ENCODE peak calls at places on chromosomes 1 and 21, in six cellular contexts. K is lower lobe of right lung, Y is GM13977, W is psoas muscle, I is adrenal gland, E is left lung. V is an unnamed sample.

GRCh38 chr1:245326396-245326795 is 171.6 kb downstream of the KIF26B start:
- DNase-seq in K (no peak), Y (no peak), W (no peak), I (no peak), E (no peak), V (no peak)

GRCh38 chr1:190754769-190755168 is 277.1 kb upstream of the BRINP3 start:
- DNase-seq in K (no peak), Y (no peak), W (no peak), I (no peak), E (no peak), V (no peak)

GRCh38 chr1:81805537-81806431 is 5.0 kb downstream of the ADGRL2 start:
- DNase-seq in K (no peak), Y (no peak), W (no peak), I (no peak), E (no peak), V (no peak)

GRCh38 chr1:69055223-69055622 is 512.5 kb upstream of the LRRC7 start:
- DNase-seq in K (no peak), Y (no peak), W (no peak), I (no peak), E (no peak), V (no peak)

GRCh38 chr1:11610629-11611180 is 43.5 kb downstream of the FBXO2 start:
- DNase-seq in K (no peak), Y (no peak), W (no peak), I (no peak), E (no peak), V (no peak)

GRCh38 chr21:37061926-37062591 is 10.8 kb downstream of the PIGP start:
- DNase-seq in K (no peak), Y (no peak), W (no peak), I (no peak), E (no peak), V (no peak)

GRCh38 chr1:227285745-227286144 is 32.5 kb downstream of the CDC42BPA start:
- DNase-seq in K (no peak), Y (no peak), W (no peak), I (no peak), E (no peak), V (no peak)

GRCh38 chr1:212070720-212071302 is 35.3 kb downstream of the DTL start:
- DNase-seq in K (no peak), Y (peak), W (no peak), I (no peak), E (no peak), V (no peak)

GRCh38 chr1:201457508-201457960 is 11.5 kb downstream of the PHLDA3 start:
- DNase-seq in K (no peak), Y (no peak), W (no peak), I (no peak), E (no peak), V (no peak)

GRCh38 chr1:87061742-87062156 is 147.3 kb downstream of the HS2ST1 start:
- DNase-seq in K (no peak), Y (no peak), W (no peak), I (no peak), E (no peak), V (no peak)

GRCh38 chr1:212073490-212073889 is 37.9 kb downstream of the DTL start:
- DNase-seq in K (no peak), Y (no peak), W (no peak), I (no peak), E (no peak), V (no peak)

GRCh38 chr1:184359909-184360308 is 26.9 kb upstream of the C1orf21 start:
- DNase-seq in K (no peak), Y (peak), W (no peak), I (no peak), E (no peak), V (no peak)

GRCh38 chr1:87915771-87916170 is 587.1 kb downstream of the LMO4 start:
- DNase-seq in K (no peak), Y (no peak), W (no peak), I (no peak), E (no peak), V (no peak)

GRCh38 chr1:231866392-231867331 is 240.1 kb downstream of the DISC1 start:
- DNase-seq in K (peak), Y (peak), W (no peak), I (peak), E (peak), V (peak)

GRCh38 chr1:211323156-211324063 is 3.2 kb upstream of the TRAF5 start:
- DNase-seq in K (no peak), Y (peak), W (no peak), I (peak), E (no peak), V (peak)

GRCh38 chr1:165883056-165883455 is 55.6 kb downstream of the UCK2 start:
- DNase-seq in K (no peak), Y (no peak), W (no peak), I (no peak), E (no peak), V (no peak)

GRCh38 chr1:3000671-3001470 is 20.4 kb upstream of the ACTRT2 start:
- DNase-seq in K (peak), Y (no peak), W (no peak), I (no peak), E (peak), V (no peak)

GRCh38 chr1:20484526-20485462 is 1.2 kb downstream of the CAMK2N1 start:
- DNase-seq in K (no peak), Y (no peak), W (no peak), I (no peak), E (peak), V (no peak)

GRCh38 chr1:156409424-156409823 is 40.4 kb downstream of the RHBG start:
- DNase-seq in K (no peak), Y (no peak), W (no peak), I (no peak), E (no peak), V (no peak)

GRCh38 chr1:74271503-74271902 is 36.3 kb downstream of the TNNI3K start:
- DNase-seq in K (no peak), Y (no peak), W (no peak), I (no peak), E (no peak), V (no peak)
- TF ChIP-seq CTCF in K (no peak), Y (no peak), W (no peak), I (no peak), E (no peak), V (no peak)

GRCh38 chr1:145964328-145965118 is at the start of the genes ANKRD34A and POLR3GL:
- DNase-seq in K (peak), Y (peak), W (peak), I (peak), E (peak), V (peak)
- TF ChIP-seq CTCF in K (no peak), Y (no peak), W (no peak), I (no peak), E (no peak), V (no peak)

GRCh38 chr1:6246497-6247295 is 2.7 kb downstream of the HES3 start:
- DNase-seq in K (peak), Y (peak), W (peak), I (peak), E (peak), V (peak)

GRCh38 chr1:6245086-6245868 is 1.3 kb downstream of the HES3 start:
- DNase-seq in K (peak), Y (peak), W (peak), I (peak), E (peak), V (peak)

GRCh38 chr1:6244401-6245054 is 549 bp downstream of the HES3 start:
- DNase-seq in K (no peak), Y (no peak), W (peak), I (no peak), E (no peak), V (no peak)

GRCh38 chr1:6247651-6248050 is 3.7 kb downstream of the HES3 start:
- DNase-seq in K (no peak), Y (no peak), W (peak), I (no peak), E (no peak), V (no peak)

DNA sequence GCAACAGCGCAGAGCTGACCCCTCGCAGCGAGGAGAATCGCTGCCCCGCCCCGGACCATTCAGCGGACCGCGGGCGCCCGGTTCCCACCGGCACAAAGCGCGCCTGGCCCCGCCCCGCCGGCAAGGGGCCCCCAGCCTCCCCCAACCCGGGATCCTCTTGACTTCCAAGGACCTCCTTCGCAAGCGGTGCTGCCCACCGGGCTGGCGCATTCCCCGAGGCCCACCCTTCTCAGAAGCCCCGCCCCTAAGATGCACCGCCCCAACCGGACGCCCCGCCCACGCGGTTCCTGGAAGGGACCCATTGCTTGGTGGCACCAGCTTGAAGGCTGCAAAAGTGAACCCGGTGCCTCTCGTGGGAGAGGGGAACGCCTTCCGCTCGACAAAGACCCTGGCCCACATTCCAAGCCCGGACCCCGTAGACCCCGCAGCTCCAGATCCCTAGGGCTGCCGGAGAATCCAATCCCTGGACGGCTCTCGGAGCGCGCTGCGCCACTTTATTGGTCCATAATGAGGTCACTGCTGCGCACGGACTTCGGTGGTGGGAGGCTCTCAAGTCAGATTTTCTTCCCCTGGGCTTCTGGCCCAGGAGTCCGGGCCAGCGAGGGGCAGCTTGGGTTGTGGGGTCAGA is 2.0 kb downstream of the HES3 start:
- DNase-seq in K (no peak), Y (peak), W (peak), I (no peak), E (no peak), V (peak)
- TF ChIP-seq CTCF in K (no peak), Y (no peak), W (no peak), I (no peak), E (no peak), V (no peak)

GRCh38 chr1:112806090-112806642 is 91.0 kb upstream of the PPM1J start:
- DNase-seq in K (no peak), Y (no peak), W (no peak), I (no peak), E (no peak), V (no peak)

GRCh38 chr1:112805155-112805853 is 90.2 kb upstream of the PPM1J start:
- DNase-seq in K (no peak), Y (no peak), W (no peak), I (no peak), E (no peak), V (no peak)

GRCh38 chr1:112807999-112808398 is 92.9 kb upstream of the PPM1J start:
- DNase-seq in K (no peak), Y (no peak), W (peak), I (no peak), E (no peak), V (no peak)

GRCh38 chr1:112807117-112807516 is 92.0 kb upstream of the PPM1J start:
- DNase-seq in K (no peak), Y (no peak), W (no peak), I (no peak), E (no peak), V (no peak)

GRCh38 chr1:112803906-112804762 is 89.0 kb upstream of the PPM1J start:
- DNase-seq in K (peak), Y (peak), W (peak), I (peak), E (peak), V (peak)
- TF ChIP-seq CTCF in K (peak), Y (peak), W (peak), I (peak), E (peak), V (peak)

GRCh38 chr1:163874070-163874469 is 552.3 kb downstream of the NUF2 start:
- DNase-seq in K (no peak), Y (no peak), W (no peak), I (no peak), E (no peak), V (no peak)
- TF ChIP-seq CTCF in K (no peak), Y (peak), W (peak), I (peak), E (no peak), V (no peak)

V was measured in GM13976.